ENCODE peak calls at places on chromosomes 3 and 15, in eight cellular contexts. Q is mammary epithelial cell, F is dorsolateral prefrontal cortex, A is AG04450, B is endothelial cell, C is tibial artery, M is IMR-90, R is A549. S is an unnamed sample.

GRCh38 chr3:101884776-101885175 is 35.5 kb downstream of the NFKBIZ start:
- DNase-seq in Q (peak; percentile 91), F (no peak), A (no peak), B (no peak), C (no peak), M (no peak), R (no peak), S (no peak)

GRCh38 chr3:126267169-126267975 is 87.0 kb upstream of the ALDH1L1 start:
- DNase-seq in Q (peak; percentile 72), F (peak; percentile 58), A (peak; percentile 84), B (peak; percentile 65), C (peak; percentile 96), M (peak; percentile 91), R (peak; percentile 28), S (peak; percentile 77)

GRCh38 chr3:72912532-72912931 is 24.7 kb downstream of the GXYLT2 start:
- DNase-seq in Q (no peak), F (no peak), A (no peak), B (no peak), C (no peak), M (no peak), R (no peak), S (no peak)

GRCh38 chr3:102123590-102124190 is 274.4 kb downstream of the NFKBIZ start:
- DNase-seq in Q (peak; percentile 86), F (no peak), A (no peak), B (no peak), C (no peak), M (peak; percentile 21), R (no peak), S (no peak)

GRCh38 chr3:14142567-14143270 is 17.9 kb downstream of the TMEM43 start:
- DNase-seq in Q (peak; percentile 78), F (no peak), A (no peak), B (no peak), C (no peak), M (no peak), R (no peak), S (no peak)

GRCh38 chr3:8848696-8849131 is 79.3 kb upstream of the OXTR start:
- DNase-seq in Q (peak; percentile 14), F (no peak), A (no peak), B (no peak), C (no peak), M (peak; percentile 87), R (no peak), S (no peak)

GRCh38 chr3:101633186-101633585 is 43.7 kb downstream of the ZBTB11 start:
- DNase-seq in Q (no peak), F (no peak), A (no peak), B (no peak), C (no peak), M (no peak), R (no peak), S (no peak)

GRCh38 chr3:106130384-106131084 is 261.7 kb upstream of the CBLB start:
- DNase-seq in Q (no peak), F (no peak), A (peak; percentile 41), B (no peak), C (no peak), M (peak; percentile 87), R (no peak), S (peak; percentile 52)

GRCh38 chr3:171809513-171810277 is 588 bp downstream of the PLD1 start:
- DNase-seq in Q (peak; percentile 83), F (peak; percentile 78), A (peak; percentile 82), B (peak; percentile 69), C (peak; percentile 96), M (peak; percentile 95), R (peak; percentile 67), S (peak; percentile 94)

GRCh38 chr3:178260887-178261286 is 275.3 kb upstream of the KCNMB2 start:
- DNase-seq in Q (no peak), F (no peak), A (no peak), B (no peak), C (no peak), M (no peak), R (no peak), S (no peak)

GRCh38 chr3:129015388-129016105 is 14.4 kb downstream of the EFCC1 start:
- DNase-seq in Q (no peak), F (no peak), A (no peak), B (peak; percentile 71), C (no peak), M (no peak), R (no peak), S (no peak)

GRCh38 chr3:64278631-64279030 is 53.4 kb upstream of the PRICKLE2 start:
- DNase-seq in Q (no peak), F (no peak), A (no peak), B (no peak), C (no peak), M (peak; percentile 50), R (no peak), S (no peak)

GRCh38 chr3:36648241-36649034 is 115.9 kb downstream of the DCLK3 start:
- DNase-seq in Q (peak; percentile 85), F (no peak), A (peak; percentile 30), B (no peak), C (no peak), M (peak; percentile 86), R (peak; percentile 24), S (peak; percentile 71)

GRCh38 chr3:119360736-119361462 is 66.7 kb downstream of the ARHGAP31 start:
- DNase-seq in Q (no peak), F (no peak), A (no peak), B (no peak), C (no peak), M (no peak), R (no peak), S (no peak)

DNA sequence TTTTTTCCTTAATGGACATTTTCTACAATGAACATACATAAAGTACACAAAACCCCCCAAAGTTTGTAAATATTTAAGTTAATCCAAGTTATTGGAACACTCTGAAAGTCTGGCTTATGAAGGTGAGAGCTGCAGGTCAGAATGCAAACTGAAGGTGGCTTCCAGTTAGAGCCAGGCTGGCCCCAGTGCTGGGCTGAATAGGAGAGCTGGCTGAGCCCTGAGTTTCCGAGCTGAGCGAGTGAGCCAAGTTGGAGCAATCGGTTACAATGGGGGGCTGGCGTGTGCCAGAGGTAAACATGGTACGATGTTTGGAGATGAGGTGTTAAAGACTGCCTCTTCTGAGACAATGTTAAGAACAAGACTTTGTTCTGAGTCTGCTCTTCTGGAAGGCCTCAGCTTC is 230.8 kb upstream of the MCTP2 start:
- DNase-seq in Q (no peak), F (no peak), A (no peak), B (no peak), C (no peak), M (no peak), R (no peak), S (no peak)
- TF ChIP-seq CTCF in Q (no peak), F (no peak), A (no peak), B (no peak), C (no peak), M (no peak), R (no peak), S (no peak)

GRCh38 chr3:109532257-109533216 is 195.2 kb upstream of the DPPA4 start:
- DNase-seq in Q (peak; percentile 69), F (no peak), A (peak; percentile 82), B (peak; percentile 60), C (no peak), M (peak; percentile 83), R (no peak), S (peak; percentile 16)
- TF ChIP-seq CTCF in Q (peak; percentile 18), F (peak; percentile 27), A (peak; percentile 77), B (no peak), C (peak; percentile 55), M (peak; percentile 72), R (peak; percentile 64), S (peak; percentile 26)

DNA sequence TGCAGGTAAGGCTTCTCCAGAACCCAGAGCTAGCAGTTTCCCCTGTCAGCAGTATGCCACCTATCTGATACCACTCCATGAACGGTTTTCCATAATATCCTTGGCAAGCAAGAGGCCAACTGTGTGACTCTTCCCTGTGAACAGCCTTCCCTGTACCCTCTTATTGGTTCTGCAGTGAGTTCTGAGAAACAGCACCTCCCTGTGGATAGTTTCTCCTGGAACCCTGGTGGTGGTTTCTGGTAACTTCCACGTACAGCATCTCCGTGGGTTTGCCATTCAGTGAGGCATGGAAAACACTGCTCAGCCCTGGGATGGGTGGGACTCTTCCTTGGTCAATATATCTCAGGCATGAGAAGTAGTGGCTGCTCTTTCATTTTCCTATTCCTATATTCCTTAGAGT is 19.4 kb upstream of the SERPINI2 start:
- DNase-seq in Q (peak; percentile 2), F (no peak), A (no peak), B (peak; percentile 31), C (no peak), M (no peak), R (peak; percentile 0), S (no peak)
- TF ChIP-seq CTCF in Q (peak; percentile 42), F (peak; percentile 33), A (peak; percentile 23), B (peak; percentile 76), C (no peak), M (no peak), R (no peak), S (no peak)

DNA sequence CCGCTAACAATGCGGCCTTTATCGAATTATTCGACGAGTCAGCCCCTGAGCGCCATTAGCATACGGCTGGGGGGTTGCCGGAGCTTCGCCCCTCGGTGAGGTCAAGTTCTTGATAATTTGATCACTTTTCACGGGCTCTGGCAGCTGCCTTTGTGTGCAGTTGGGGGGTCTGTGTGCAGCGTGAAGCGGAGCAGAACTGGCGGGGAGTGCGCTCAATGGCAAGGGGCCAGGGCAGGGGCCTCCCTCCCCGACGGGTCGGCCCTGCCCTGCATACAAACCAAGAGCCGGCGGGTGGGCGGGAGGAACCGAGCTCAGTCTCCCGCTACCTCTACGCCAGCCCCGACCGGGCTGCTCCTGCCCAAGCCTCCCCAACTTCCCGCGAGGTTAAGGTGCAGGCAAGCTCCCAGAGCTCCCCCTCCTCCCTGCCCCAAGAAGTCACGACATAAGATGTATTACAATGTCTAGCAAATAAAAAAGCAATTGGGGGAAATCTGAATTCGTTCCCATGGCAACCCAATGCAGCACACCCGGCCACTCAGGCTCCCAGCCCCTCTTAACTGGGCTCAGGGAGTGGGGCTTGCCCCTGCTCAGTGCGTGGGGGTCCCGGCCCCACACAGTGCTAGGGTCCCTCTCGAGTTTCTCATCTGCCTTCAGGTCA is 34.1 kb upstream of the POLG start:
- DNase-seq in Q (no peak), F (no peak), A (no peak), B (no peak), C (no peak), M (no peak), R (no peak), S (no peak)
- TF ChIP-seq CTCF in Q (no peak), F (no peak), A (no peak), B (no peak), C (no peak), M (no peak), R (no peak), S (no peak)

GRCh38 chr3:179421500-179421899 is 29.8 kb downstream of the GNB4 start:
- DNase-seq in Q (peak; percentile 15), F (no peak), A (peak; percentile 3), B (no peak), C (peak; percentile 72), M (peak; percentile 41), R (no peak), S (no peak)
- TF ChIP-seq CTCF in Q (peak; percentile 37), F (peak; percentile 46), A (peak; percentile 59), B (no peak), C (peak; percentile 56), M (peak; percentile 58), R (peak; percentile 25), S (peak; percentile 53)

S was measured in AG09319.